ENCODE peak calls at places on chromosomes 13 and 19, in four cellular contexts. Z is tibial nerve, S is stomach, L is transverse colon. X is an unnamed sample. For H3K27me3 and H3K4me1, the result is how much of the 10 kb centered on the place peaks cover.

GRCh38 chr19:13644648-13645047 is 119.7 kb upstream of the MRI1 start:
- DNase-seq in Z (no peak), S (no peak), L (no peak), X (no peak)

GRCh38 chr19:46731584-46731983 is 14.3 kb upstream of the FKRP start:
- DNase-seq in Z (no peak), S (no peak), L (no peak), X (no peak)

GRCh38 chr19:51600940-51601575 is 29.1 kb downstream of the SIGLEC5 start:
- DNase-seq in Z (no peak), S (no peak), L (peak), X (peak)

GRCh38 chr13:107434347-107434746 is 781.0 kb downstream of the LIG4 start:
- DNase-seq in Z (no peak), S (no peak), L (no peak), X (no peak)

GRCh38 chr19:2273356-2274184 is 8.4 kb downstream of the PEAK3 start:
- DNase-seq in Z (peak), S (peak), L (peak), X (no peak)

GRCh38 chr13:31798189-31798588 is 58.9 kb downstream of the RXFP2 start:
- DNase-seq in Z (no peak), S (no peak), L (no peak), X (no peak)

GRCh38 chr13:31904941-31905824 is 126.4 kb upstream of the FRY start:
- DNase-seq in Z (no peak), S (no peak), L (no peak), X (no peak)

GRCh38 chr13:101751488-101751887 is 299.0 kb downstream of the ITGBL1 start:
- DNase-seq in Z (no peak), S (no peak), L (no peak), X (no peak)

GRCh38 chr13:20924758-20925394 is 22.3 kb upstream of the XPO4 start:
- DNase-seq in Z (peak), S (peak), L (peak), X (peak)

GRCh38 chr13:60671386-60671785 is 274.4 kb downstream of the TDRD3 start:
- DNase-seq in Z (no peak), S (no peak), L (no peak), X (no peak)

GRCh38 chr13:84609716-84610115 is 727.4 kb upstream of the SLITRK1 start:
- DNase-seq in Z (no peak), S (no peak), L (no peak), X (no peak)

GRCh38 chr13:86932935-86933334 is 738.2 kb upstream of the SLITRK5 start:
- DNase-seq in Z (no peak), S (no peak), L (no peak), X (no peak)

GRCh38 chr19:10587022-10587838 is at the start of gene AP1M2:
- DNase-seq in Z (no peak), S (peak), L (peak), X (no peak)

GRCh38 chr13:110388141-110388943 is 81.3 kb downstream of the COL4A2 start:
- DNase-seq in Z (no peak), S (no peak), L (peak), X (no peak)

GRCh38 chr19:29878973-29879654 is 62.9 kb upstream of the URI1 start:
- DNase-seq in Z (peak), S (no peak), L (no peak), X (no peak)

GRCh38 chr19:19566306-19566705 is 28.2 kb downstream of the CILP2 start:
- DNase-seq in Z (no peak), S (no peak), L (no peak), X (no peak)

GRCh38 chr19:13460045-13460444 is 46.2 kb downstream of the CACNA1A start:
- DNase-seq in Z (no peak), S (no peak), L (no peak), X (no peak)

GRCh38 chr19:48724796-48725753 is 5.5 kb upstream of the MAMSTR start:
- DNase-seq in Z (peak), S (no peak), L (peak), X (no peak)

GRCh38 chr19:11387154-11388034 is 3.3 kb upstream of the EPOR start:
- DNase-seq in Z (no peak), S (no peak), L (no peak), X (no peak)

GRCh38 chr13:21022694-21023325 is 38.6 kb downstream of the LATS2 start:
- DNase-seq in Z (no peak), S (no peak), L (no peak), X (no peak)

GRCh38 chr13:89755729-89756492 is 1591.6 kb upstream of the MIR17HG start:
- DNase-seq in Z (no peak), S (no peak), L (no peak), X (no peak)

GRCh38 chr13:70623260-70623659 is 515.0 kb upstream of the KLHL1 start:
- DNase-seq in Z (no peak), S (no peak), L (no peak), X (no peak)

GRCh38 chr13:24118576-24118975 is 41.9 kb upstream of the SPATA13 start:
- DNase-seq in Z (no peak), S (no peak), L (no peak), X (no peak)

GRCh38 chr13:103022328-103022727 is 43.9 kb downstream of the SLC10A2 start:
- DNase-seq in Z (no peak), S (no peak), L (no peak), X (no peak)

GRCh38 chr13:29106651-29107050 is 286.5 kb downstream of the MTUS2 start:
- DNase-seq in Z (no peak), S (no peak), L (no peak), X (no peak)

GRCh38 chr13:44719857-44720671 is 143.9 kb upstream of the TSC22D1 start:
- DNase-seq in Z (peak), S (no peak), L (no peak), X (no peak)

GRCh38 chr19:17259118-17259780 is 5.3 kb downstream of the USHBP1 start:
- DNase-seq in Z (no peak), S (no peak), L (no peak), X (no peak)

GRCh38 chr19:31715249-31715944 is 366.2 kb upstream of the TSHZ3 start:
- DNase-seq in Z (peak), S (no peak), L (no peak), X (no peak)

GRCh38 chr19:51094696-51095279 is 12.1 kb upstream of the KLK14 start:
- DNase-seq in Z (no peak), S (peak), L (no peak), X (no peak)

GRCh38 chr13:71254384-71254783 is 612.6 kb downstream of the DACH1 start:
- DNase-seq in Z (no peak), S (no peak), L (no peak), X (no peak)

GRCh38 chr19:45919678-45920077 is 5.1 kb upstream of the NANOS2 start:
- DNase-seq in Z (no peak), S (no peak), L (no peak), X (no peak)

GRCh38 chr13:83672611-83673010 is 209.7 kb downstream of the SLITRK1 start:
- DNase-seq in Z (no peak), S (no peak), L (no peak), X (no peak)

GRCh38 chr19:38190061-38190460 is 34.0 kb downstream of the DPF1 start:
- DNase-seq in Z (no peak), S (no peak), L (no peak), X (no peak)

GRCh38 chr13:22948421-22948820 is 232.4 kb upstream of the SGCG start:
- DNase-seq in Z (no peak), S (no peak), L (no peak), X (peak)

GRCh38 chr19:46112527-46112926 is 12.0 kb downstream of the IGFL3 start:
- DNase-seq in Z (no peak), S (no peak), L (no peak), X (no peak)

GRCh38 chr19:10471909-10472308 is 31.2 kb downstream of the KEAP1 start:
- DNase-seq in Z (no peak), S (no peak), L (no peak), X (no peak)

GRCh38 chr19:5338661-5339469 is 1.7 kb downstream of the PTPRS start:
- DNase-seq in Z (no peak), S (no peak), L (no peak), X (no peak)

GRCh38 chr19:45474191-45474940 is 6.6 kb downstream of the FOSB start:
- DNase-seq in Z (no peak), S (no peak), L (no peak), X (no peak)

GRCh38 chr13:53782400-53783030 is 753.9 kb downstream of the OLFM4 start:
- DNase-seq in Z (peak), S (peak), L (no peak), X (no peak)

DNA sequence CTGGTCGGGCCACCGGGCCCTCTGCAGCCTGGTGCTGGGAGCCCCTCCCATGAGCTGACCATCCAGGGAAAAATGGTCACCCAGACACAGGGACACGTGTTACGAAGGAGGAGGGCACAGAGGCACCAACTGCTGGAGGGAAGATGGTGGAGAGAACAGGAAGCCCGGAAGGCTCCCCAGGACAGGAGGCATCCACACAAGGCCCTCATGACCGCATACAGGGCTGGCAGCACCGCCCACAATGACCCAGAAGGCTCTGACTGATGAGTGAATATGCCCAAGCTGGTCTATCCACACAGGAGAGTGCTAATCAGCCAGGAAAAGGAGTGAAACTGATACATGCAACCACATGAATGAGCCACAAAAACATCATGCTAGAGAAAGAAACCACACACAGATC is 14.0 kb upstream of the TMEM86B start:
- DNase-seq in Z (no peak), S (no peak), L (no peak), X (no peak)
- H3K27me3 ChIP-seq in Z (under half), S (under half), L (under half), X (under half)

GRCh38 chr13:39527301-39527700 is 75.7 kb downstream of the LHFPL6 start:
- DNase-seq in Z (no peak), S (no peak), L (no peak), X (no peak)

GRCh38 chr13:39526499-39526898 is 76.5 kb downstream of the LHFPL6 start:
- DNase-seq in Z (no peak), S (no peak), L (no peak), X (no peak)

GRCh38 chr13:39524795-39525194 is 78.2 kb downstream of the LHFPL6 start:
- DNase-seq in Z (no peak), S (no peak), L (no peak), X (no peak)

GRCh38 chr13:39527961-39528720 is 74.9 kb downstream of the LHFPL6 start:
- DNase-seq in Z (no peak), S (no peak), L (no peak), X (no peak)

DNA sequence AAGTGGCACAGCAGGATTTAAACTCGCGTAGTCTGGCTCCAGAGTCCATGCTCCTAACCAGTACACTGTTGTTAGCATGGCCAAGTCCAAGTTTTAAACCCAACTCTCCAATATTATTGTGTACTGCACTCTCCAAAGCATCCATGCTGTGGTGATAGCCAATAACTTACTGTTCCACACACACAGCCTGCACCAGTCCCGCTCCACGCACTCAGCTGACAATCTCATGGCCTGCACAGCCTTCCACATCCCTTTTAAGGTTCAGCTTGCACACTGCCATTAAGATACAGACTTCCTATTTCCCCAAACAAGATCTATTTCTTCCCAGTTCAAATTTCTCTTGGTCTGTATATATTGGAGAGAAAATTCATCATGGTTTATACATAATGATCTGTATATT is 80.7 kb downstream of the LHFPL6 start:
- DNase-seq in Z (no peak), S (no peak), L (no peak), X (no peak)
- H3K4me1 ChIP-seq in Z (under half), S (under half), L (under half), X (under half)

GRCh38 chr13:50404769-50405168 is 389.5 kb downstream of the KCNRG start:
- DNase-seq in Z (no peak), S (no peak), L (no peak), X (no peak)
- TF ChIP-seq EP300 in Z (no peak), S (no peak), L (no peak), X (no peak)

GRCh38 chr13:50125306-50125555 is 110.0 kb downstream of the KCNRG start:
- DNase-seq in Z (no peak), S (no peak), L (no peak), X (no peak)
- H3K27me3 ChIP-seq in Z (under half), S (under half), L (under half), X (under half)

X was measured in esophagus muscularis mucosa.